ENCODE peak calls at places on chromosomes 2 and 18, in four cellular contexts. P, K, V and X are unnamed samples.

GRCh38 chr2:83017366-83018090 is 1441.6 kb downstream of the SUCLG1 start:
- DNase-seq in P (no peak), K (no peak), V (peak; percentile 3), X (peak; percentile 2)

GRCh38 chr2:203412555-203413331 is 84.5 kb downstream of the ABI2 start:
- DNase-seq in P (no peak), K (no peak), V (no peak), X (peak; percentile 16)

GRCh38 chr18:39448942-39449341 is 1883.3 kb upstream of the CELF4 start:
- DNase-seq in P (no peak), K (no peak), V (peak; percentile 60), X (no peak)

GRCh38 chr2:127051116-127051779 is 55.7 kb downstream of the BIN1 start:
- DNase-seq in P (no peak), K (no peak), V (no peak), X (no peak)

GRCh38 chr2:30503007-30503691 is 56.1 kb downstream of the LCLAT1 start:
- DNase-seq in P (no peak), K (peak; percentile 49), V (peak; percentile 7), X (no peak)

GRCh38 chr2:213238753-213239591 is 45.3 kb upstream of the SPAG16 start:
- DNase-seq in P (peak; percentile 36), K (no peak), V (peak; percentile 90), X (peak; percentile 90)

GRCh38 chr18:5543854-5544389 is at the start of gene EPB41L3:
- DNase-seq in P (no peak), K (peak; percentile 33), V (no peak), X (peak; percentile 63)

GRCh38 chr2:28068098-28068497 is 177.6 kb downstream of the BABAM2 start:
- DNase-seq in P (no peak), K (no peak), V (peak; percentile 60), X (no peak)

GRCh38 chr2:100707016-100707947 is 112.7 kb upstream of the NPAS2 start:
- DNase-seq in P (no peak), K (no peak), V (no peak), X (no peak)

GRCh38 chr2:170354409-170354808 is 176.5 kb downstream of the MYO3B start:
- DNase-seq in P (no peak), K (no peak), V (no peak), X (no peak)

GRCh38 chr2:51624995-51625394 is 593.1 kb upstream of the NRXN1 start:
- DNase-seq in P (no peak), K (no peak), V (peak; percentile 2), X (peak; percentile 4)

GRCh38 chr2:9844581-9844980 is 1.3 kb downstream of the TAF1B start:
- DNase-seq in P (no peak), K (no peak), V (peak; percentile 40), X (peak; percentile 20)

GRCh38 chr18:22698711-22699110 is 234.4 kb upstream of the RBBP8 start:
- DNase-seq in P (no peak), K (no peak), V (no peak), X (no peak)

GRCh38 chr2:47898089-47898731 is 8.1 kb downstream of the FBXO11 start:
- DNase-seq in P (no peak), K (no peak), V (no peak), X (peak; percentile 23)

GRCh38 chr2:33583194-33583938 is 15.7 kb downstream of the FAM98A start:
- DNase-seq in P (no peak), K (peak; percentile 29), V (peak; percentile 63), X (peak; percentile 46)

GRCh38 chr2:188410504-188411235 is 119.0 kb downstream of the GULP1 start:
- DNase-seq in P (no peak), K (no peak), V (peak; percentile 82), X (peak; percentile 72)

GRCh38 chr2:192035731-192036442 is 158.8 kb downstream of the TMEFF2 start:
- DNase-seq in P (peak; percentile 54), K (no peak), V (peak; percentile 42), X (no peak)

GRCh38 chr18:62061812-62062211 is 125.0 kb downstream of the PIGN start:
- DNase-seq in P (no peak), K (no peak), V (no peak), X (peak; percentile 27)

GRCh38 chr18:60176271-60176670 is 196.3 kb downstream of the MC4R start:
- DNase-seq in P (no peak), K (no peak), V (no peak), X (no peak)

GRCh38 chr2:77404189-77404588 is 118.0 kb downstream of the LRRTM4 start:
- DNase-seq in P (no peak), K (no peak), V (no peak), X (no peak)

GRCh38 chr2:71749671-71750101 is 296.3 kb downstream of the DYSF start:
- DNase-seq in P (no peak), K (no peak), V (peak; percentile 44), X (peak; percentile 76)

GRCh38 chr2:12167525-12168317 is 421.3 kb downstream of the LPIN1 start:
- DNase-seq in P (no peak), K (no peak), V (no peak), X (no peak)

GRCh38 chr18:12274793-12275192 is 20.6 kb downstream of the CIDEA start:
- DNase-seq in P (no peak), K (no peak), V (no peak), X (no peak)

GRCh38 chr2:216960926-216961325 is 101.1 kb upstream of the TNP1 start:
- DNase-seq in P (no peak), K (no peak), V (no peak), X (no peak)

GRCh38 chr2:195051401-195051800 is 605.6 kb upstream of the SLC39A10 start:
- DNase-seq in P (no peak), K (no peak), V (no peak), X (no peak)

GRCh38 chr2:151946856-151947523 is 118.8 kb upstream of the ARL5A start:
- DNase-seq in P (no peak), K (peak; percentile 8), V (peak; percentile 67), X (peak; percentile 20)

GRCh38 chr2:74571058-74571457 is 16.5 kb downstream of the DOK1 start:
- DNase-seq in P (no peak), K (no peak), V (no peak), X (no peak)

GRCh38 chr2:19367346-19367745 is 8.9 kb upstream of the OSR1 start:
- DNase-seq in P (no peak), K (no peak), V (no peak), X (no peak)

GRCh38 chr2:85221291-85221690 is 88.1 kb downstream of the TCF7L1 start:
- DNase-seq in P (peak; percentile 52), K (no peak), V (no peak), X (no peak)

GRCh38 chr2:200077210-200077650 is 121.8 kb downstream of the MAIP1 start:
- DNase-seq in P (peak; percentile 20), K (no peak), V (peak; percentile 73), X (peak; percentile 54)

GRCh38 chr2:220469201-220469600 is 841.8 kb downstream of the SLC4A3 start:
- DNase-seq in P (no peak), K (no peak), V (peak; percentile 73), X (no peak)

GRCh38 chr2:164903944-164904343 is 51.4 kb downstream of the SLC38A11 start:
- DNase-seq in P (no peak), K (no peak), V (no peak), X (no peak)